ENCODE peak calls at places on chromosome 18, in four cellular contexts. H is A549, R is GM12878, N is HepG2. P is an unnamed sample.
A peak's percentile ranks its signal among the peaks of the same experiment; 100 is the strongest.

GRCh38 chr18:54805571-54806334 is 22.5 kb upstream of the RAB27B start:
- DNase-seq in H (peak; percentile 26), R (no peak), N (peak; percentile 2), P (peak; percentile 5)

GRCh38 chr18:50013363-50014138 is 181.4 kb downstream of the MYO5B start:
- DNase-seq in H (no peak), R (no peak), N (no peak), P (no peak)

GRCh38 chr18:13051950-13052349 is 60.8 kb downstream of the CEP192 start:
- DNase-seq in H (no peak), R (peak; percentile 17), N (no peak), P (no peak)

GRCh38 chr18:22115573-22115972 is 53.8 kb upstream of the GATA6 start:
- DNase-seq in H (no peak), R (no peak), N (peak; percentile 12), P (no peak)

GRCh38 chr18:26729439-26729838 is 136.1 kb downstream of the AQP4 start:
- DNase-seq in H (no peak), R (no peak), N (no peak), P (no peak)

GRCh38 chr18:58417752-58418151 is 211.1 kb downstream of the ALPK2 start:
- DNase-seq in H (peak; percentile 72), R (no peak), N (peak; percentile 65), P (no peak)

GRCh38 chr18:60347526-60348045 is 25.0 kb downstream of the MC4R start:
- DNase-seq in H (no peak), R (no peak), N (no peak), P (no peak)

GRCh38 chr18:6589979-6590725 is 139.4 kb upstream of the ARHGAP28 start:
- DNase-seq in H (no peak), R (no peak), N (no peak), P (no peak)

GRCh38 chr18:55228191-55228590 is 268.9 kb upstream of the CCDC68 start:
- DNase-seq in H (peak; percentile 36), R (no peak), N (no peak), P (no peak)

GRCh38 chr18:13524054-13524453 is 202.3 kb downstream of the FAM210A start:
- DNase-seq in H (no peak), R (no peak), N (no peak), P (no peak)

GRCh38 chr18:6270791-6271216 is 143.9 kb downstream of the L3MBTL4 start:
- DNase-seq in H (no peak), R (peak; percentile 67), N (no peak), P (no peak)

GRCh38 chr18:40938615-40939014 is 1016.4 kb upstream of the PIK3C3 start:
- DNase-seq in H (no peak), R (no peak), N (no peak), P (no peak)

DNA sequence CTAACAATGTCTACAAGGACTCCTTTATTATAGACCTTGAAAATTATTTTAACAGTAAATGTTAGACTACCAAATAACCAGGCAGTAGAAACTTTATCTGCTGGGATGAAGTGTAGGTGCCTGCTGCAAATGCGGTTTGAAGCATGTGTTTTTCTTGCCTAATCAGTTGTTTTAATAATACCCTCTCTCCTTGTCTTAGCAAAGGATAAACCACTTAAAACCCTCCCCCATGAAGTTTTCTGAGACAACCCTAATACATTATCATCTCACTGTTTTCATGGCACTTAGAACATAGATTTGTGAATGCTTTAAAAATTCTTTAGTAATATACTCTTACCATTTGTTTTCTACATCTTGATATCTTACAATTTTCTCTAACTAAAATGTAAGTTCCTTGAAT is 98.6 kb downstream of the ASXL3 start:
- DNase-seq in H (no peak), R (no peak), N (no peak), P (no peak)
- TF ChIP-seq CEBPB in H (no peak), R (no peak), N (no peak), P (no peak)

GRCh38 chr18:7641813-7642212 is 74.7 kb downstream of the PTPRM start:
- DNase-seq in H (no peak), R (no peak), N (peak; percentile 43), P (no peak)
- TF ChIP-seq ESRRA in H (no peak), R (no peak), N (no peak), P (no peak)

GRCh38 chr18:76075777-76076176 is 419.3 kb downstream of the ZNF516 start:
- DNase-seq in H (no peak), R (no peak), N (no peak), P (no peak)
- TF ChIP-seq CEBPB in H (no peak), R (no peak), N (no peak), P (no peak)

DNA sequence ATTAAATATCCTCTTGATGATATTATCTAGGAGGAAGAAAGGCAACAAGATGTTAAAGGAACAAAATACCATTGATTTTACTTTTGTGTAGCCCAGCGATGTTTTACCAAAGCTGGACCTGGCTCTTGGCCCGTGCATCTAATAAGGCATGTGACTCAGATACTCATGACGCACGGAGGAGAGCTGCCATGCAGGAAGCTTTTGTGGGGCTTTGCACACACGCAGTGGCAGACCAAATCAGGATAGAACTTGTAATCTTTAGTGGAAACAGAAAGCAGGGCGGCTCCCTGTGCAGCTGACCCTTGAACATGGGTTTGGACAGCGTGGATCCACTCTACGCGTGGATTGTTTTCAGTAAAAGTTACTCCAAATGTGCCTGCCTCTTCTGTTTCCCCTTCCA is 190.0 kb downstream of the NAPG start:
- DNase-seq in H (peak; percentile 13), R (no peak), N (no peak), P (no peak)
- TF ChIP-seq ESRRA in H (no peak), R (no peak), N (no peak), P (no peak)

GRCh38 chr18:69684789-69685188 is 262.9 kb downstream of the CD226 start:
- DNase-seq in H (no peak), R (no peak), N (no peak), P (no peak)

GRCh38 chr18:69691008-69691760 is 256.5 kb downstream of the CD226 start:
- DNase-seq in H (no peak), R (no peak), N (no peak), P (no peak)

GRCh38 chr18:69689081-69689759 is 258.5 kb downstream of the CD226 start:
- DNase-seq in H (no peak), R (no peak), N (no peak), P (no peak)

GRCh38 chr18:69686861-69687260 is 260.8 kb downstream of the CD226 start:
- DNase-seq in H (no peak), R (no peak), N (no peak), P (no peak)
- TF ChIP-seq CEBPB in H (no peak), R (no peak), N (no peak), P (no peak)

DNA sequence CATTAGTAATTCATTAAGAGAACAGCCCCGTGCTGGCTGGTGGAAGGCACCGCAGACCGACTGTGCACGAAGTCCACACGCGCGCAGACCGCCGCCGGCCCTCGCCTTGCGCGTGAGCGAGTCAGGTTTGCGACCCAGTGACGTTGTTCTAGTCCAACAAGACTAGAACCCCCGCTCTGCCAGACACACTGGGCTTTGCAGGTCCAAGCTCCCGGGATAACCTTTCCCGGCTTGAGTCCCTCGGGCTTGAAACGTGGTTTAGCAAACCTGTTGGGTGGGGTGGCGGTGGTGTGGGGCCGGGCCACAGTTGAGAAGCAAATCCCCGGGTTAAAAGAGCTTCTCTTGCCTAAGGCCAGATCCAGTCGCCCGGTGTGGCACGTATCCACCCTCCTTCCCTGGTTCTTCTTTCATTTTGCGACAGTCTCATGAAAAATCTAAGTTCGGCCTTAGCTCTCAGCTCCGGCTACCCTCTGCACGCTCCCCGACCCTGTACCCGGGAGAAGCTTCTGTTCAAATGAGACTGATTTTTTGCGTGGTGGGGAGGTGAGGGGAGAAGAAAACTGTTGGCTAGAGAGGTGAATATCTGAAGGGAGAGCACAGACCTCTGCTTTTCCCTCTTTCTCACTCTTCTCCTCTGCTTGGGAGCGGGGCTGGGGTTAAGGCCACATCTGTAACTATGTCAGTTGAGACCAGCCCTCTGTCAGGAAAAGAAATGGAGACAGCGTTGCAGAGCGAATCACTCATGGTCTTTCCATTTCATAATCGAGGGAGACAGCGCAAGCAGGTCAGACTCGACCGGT is 11.1 kb upstream of the SKOR2 start:
- DNase-seq in H (no peak), R (no peak), N (no peak), P (no peak)
- TF ChIP-seq ESRRA in H (no peak), R (no peak), N (no peak), P (no peak)

GRCh38 chr18:73461780-73462059 is 593.9 kb upstream of the NETO1 start:
- DNase-seq in H (no peak), R (no peak), N (no peak), P (no peak)

GRCh38 chr18:73461038-73461779 is 593.4 kb upstream of the NETO1 start:
- DNase-seq in H (no peak), R (no peak), N (no peak), P (no peak)

GRCh38 chr18:73458186-73458964 is 590.6 kb upstream of the NETO1 start:
- DNase-seq in H (no peak), R (no peak), N (no peak), P (no peak)

GRCh38 chr18:73456643-73457042 is 588.9 kb upstream of the NETO1 start:
- DNase-seq in H (no peak), R (no peak), N (no peak), P (no peak)

DNA sequence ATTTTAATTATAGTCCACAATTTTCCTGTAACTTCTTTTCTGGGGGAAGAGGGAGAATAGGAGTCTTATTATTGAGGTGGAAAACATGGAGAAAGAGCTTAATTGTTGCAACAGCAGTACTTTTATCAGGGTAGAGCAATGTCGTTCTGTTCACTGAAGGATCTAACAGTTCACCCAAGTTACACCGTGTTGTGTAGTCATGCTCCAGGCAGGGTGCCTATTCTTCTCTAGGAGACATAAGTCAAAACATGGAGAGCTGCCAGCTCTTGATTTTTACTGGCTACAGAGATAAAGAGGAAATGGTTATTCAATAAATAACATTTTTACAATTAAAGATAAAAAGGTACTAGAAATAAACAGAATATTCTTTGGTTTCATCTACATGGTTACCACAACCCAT is 594.3 kb upstream of the NETO1 start:
- DNase-seq in H (no peak), R (no peak), N (no peak), P (no peak)
- TF ChIP-seq CEBPB in H (no peak), R (no peak), N (no peak), P (no peak)

DNA sequence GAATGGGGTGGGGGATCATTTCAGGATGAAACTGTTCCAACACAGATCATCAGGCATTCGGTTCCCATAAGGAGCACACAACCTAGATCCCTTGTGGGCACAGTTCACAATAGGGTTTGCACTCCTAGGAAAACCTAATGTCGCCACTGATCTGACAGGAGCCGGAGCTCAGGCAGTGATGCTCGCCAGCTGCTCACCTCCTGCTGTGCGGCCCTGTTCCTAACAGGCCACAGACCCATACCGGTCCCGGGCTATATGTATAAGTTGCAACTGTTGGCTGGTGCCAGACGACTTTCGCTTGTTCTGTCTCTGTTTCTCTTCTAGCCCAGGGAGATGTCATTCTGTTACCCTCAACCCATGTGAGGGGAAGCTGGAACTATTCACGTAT is 170.4 kb downstream of the BCL2 start:
- DNase-seq in H (no peak), R (no peak), N (no peak), P (no peak)
- TF ChIP-seq ESRRA in H (no peak), R (no peak), N (no peak), P (no peak)

P was measured in K562.